ENCODE peak calls at places on chromosome 16, in four cellular contexts. J, X, Z and N are unnamed samples. For H3K9me3, the result is how much of the 10 kb centered on the place peaks cover.

GRCh38 chr16:27248036-27248435 is 20.5 kb downstream of the NSMCE1 start:
- DNase-seq in J (peak), X (no peak), Z (no peak), N (no peak)

GRCh38 chr16:59324462-59324861 is 590.3 kb upstream of the GOT2 start:
- DNase-seq in J (peak), X (no peak), Z (no peak), N (no peak)

GRCh38 chr16:12239226-12239625 is 262.7 kb downstream of the SNX29 start:
- DNase-seq in J (no peak), X (no peak), Z (no peak), N (no peak)

GRCh38 chr16:12485425-12485824 is 318.3 kb downstream of the CPPED1 start:
- DNase-seq in J (no peak), X (no peak), Z (no peak), N (no peak)

GRCh38 chr16:57600048-57600835 is 28.2 kb upstream of the ADGRG1 start:
- DNase-seq in J (peak), X (peak), Z (peak), N (peak)

GRCh38 chr16:66979011-66979717 is 9.2 kb upstream of the CES4A start:
- DNase-seq in J (no peak), X (no peak), Z (no peak), N (peak)

GRCh38 chr16:65510241-65510640 is 388.4 kb upstream of the CDH11 start:
- DNase-seq in J (no peak), X (no peak), Z (no peak), N (no peak)

GRCh38 chr16:68319185-68319908 is 8.5 kb downstream of the PRMT7 start:
- DNase-seq in J (no peak), X (no peak), Z (no peak), N (no peak)

GRCh38 chr16:60463986-60464385 is 1572.3 kb downstream of the CDH8 start:
- DNase-seq in J (no peak), X (no peak), Z (no peak), N (no peak)

GRCh38 chr16:20849587-20850390 is 43.5 kb downstream of the REXO5 start:
- DNase-seq in J (peak), X (peak), Z (peak), N (peak)

GRCh38 chr16:11658896-11659708 is 9.2 kb upstream of the SNN start:
- DNase-seq in J (no peak), X (no peak), Z (no peak), N (no peak)

GRCh38 chr16:67704110-67704509 is 15.0 kb downstream of the GFOD2 start:
- DNase-seq in J (no peak), X (no peak), Z (no peak), N (no peak)

GRCh38 chr16:48139517-48139916 is 16.3 kb downstream of the ABCC12 start:
- DNase-seq in J (no peak), X (no peak), Z (no peak), N (no peak)

GRCh38 chr16:11682655-11683096 is 14.4 kb downstream of the SNN start:
- DNase-seq in J (no peak), X (no peak), Z (no peak), N (no peak)

GRCh38 chr16:15498427-15499175 is 64.2 kb downstream of the BMERB1 start:
- DNase-seq in J (no peak), X (no peak), Z (no peak), N (no peak)

GRCh38 chr16:67770371-67770991 is 35.9 kb downstream of the RANBP10 start:
- DNase-seq in J (peak), X (no peak), Z (no peak), N (no peak)

GRCh38 chr16:15509051-15509592 is 74.7 kb downstream of the BMERB1 start:
- DNase-seq in J (no peak), X (no peak), Z (no peak), N (no peak)

DNA sequence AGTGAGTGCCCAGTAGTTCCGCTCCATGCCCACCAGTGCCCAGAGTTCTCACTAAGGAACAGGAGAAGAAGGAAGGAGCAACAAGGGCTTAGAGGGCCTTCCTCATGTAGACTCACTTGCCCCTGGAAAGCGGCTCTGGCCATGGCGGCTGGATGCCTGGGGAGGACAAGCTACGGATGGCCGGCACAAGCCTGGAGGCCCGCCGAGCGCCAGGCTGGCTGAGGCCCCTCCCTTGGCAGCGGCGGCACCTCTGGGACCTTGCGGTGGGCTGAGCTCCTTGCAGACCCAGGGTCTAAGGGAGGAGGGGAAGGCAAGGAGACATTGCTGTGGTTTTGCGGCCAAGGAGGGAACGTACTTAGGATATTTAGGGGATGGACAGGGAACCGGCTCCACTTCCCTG is 160.1 kb downstream of the SALL1 start:
- DNase-seq in J (no peak), X (no peak), Z (no peak), N (no peak)
- H3K27ac ChIP-seq in J (no peak), X (no peak), Z (no peak), N (no peak)

GRCh38 chr16:3311496-3311895 is 6.2 kb downstream of the ZNF75A start:
- DNase-seq in J (no peak), X (no peak), Z (no peak), N (no peak)
- H3K9me3 ChIP-seq in J (under half), X (under half), Z (under half), N (under half)

DNA sequence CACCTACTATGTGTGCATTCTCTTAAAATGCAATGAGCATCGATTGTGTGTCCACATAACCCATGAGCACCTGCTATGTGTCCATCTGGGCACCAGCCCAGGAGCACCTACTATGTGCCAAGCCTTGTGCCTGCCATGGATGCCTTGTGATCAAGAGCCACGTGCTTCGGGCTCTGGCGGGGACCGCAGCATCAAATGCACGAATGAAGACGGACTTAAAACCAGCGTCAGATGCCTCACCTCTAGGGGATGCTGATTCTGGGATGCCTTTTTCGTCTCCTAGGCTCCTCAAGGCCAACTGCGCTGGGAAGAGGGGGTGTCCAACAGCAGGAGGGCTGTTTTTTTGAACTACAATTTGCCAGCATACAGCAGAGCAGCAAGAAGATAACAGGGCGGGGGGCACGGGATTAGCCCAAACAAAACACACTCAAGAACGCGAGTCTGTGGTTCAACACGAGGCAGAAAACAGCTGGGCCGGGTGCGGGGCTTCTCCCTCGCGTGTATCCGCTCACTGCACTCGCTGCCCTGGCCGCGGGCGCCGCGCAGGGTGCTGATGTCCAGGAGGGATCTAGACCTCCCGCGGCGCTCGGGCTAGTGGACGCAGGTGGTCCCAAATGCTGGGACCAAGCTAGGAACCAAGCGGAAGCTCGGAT is 1.2 kb upstream of the GLIS2 start:
- DNase-seq in J (peak), X (no peak), Z (peak), N (no peak)
- H3K27ac ChIP-seq in J (peak), X (peak), Z (no peak), N (peak)

GRCh38 chr16:3292604-3293003 is 9.3 kb downstream of the ZNF263 start:
- DNase-seq in J (no peak), X (no peak), Z (no peak), N (no peak)
- H3K9me3 ChIP-seq in J (under half), X (under half), Z (half or more), N (under half)

GRCh38 chr16:88339926-88340754 is 42.6 kb upstream of the ZNF469 start:
- DNase-seq in J (no peak), X (no peak), Z (no peak), N (no peak)

GRCh38 chr16:88342491-88342890 is 40.3 kb upstream of the ZNF469 start:
- DNase-seq in J (no peak), X (no peak), Z (no peak), N (no peak)

GRCh38 chr16:88343276-88343791 is 39.4 kb upstream of the ZNF469 start:
- DNase-seq in J (no peak), X (no peak), Z (no peak), N (no peak)

GRCh38 chr16:88340755-88341150 is 42.0 kb upstream of the ZNF469 start:
- DNase-seq in J (no peak), X (no peak), Z (no peak), N (no peak)

DNA sequence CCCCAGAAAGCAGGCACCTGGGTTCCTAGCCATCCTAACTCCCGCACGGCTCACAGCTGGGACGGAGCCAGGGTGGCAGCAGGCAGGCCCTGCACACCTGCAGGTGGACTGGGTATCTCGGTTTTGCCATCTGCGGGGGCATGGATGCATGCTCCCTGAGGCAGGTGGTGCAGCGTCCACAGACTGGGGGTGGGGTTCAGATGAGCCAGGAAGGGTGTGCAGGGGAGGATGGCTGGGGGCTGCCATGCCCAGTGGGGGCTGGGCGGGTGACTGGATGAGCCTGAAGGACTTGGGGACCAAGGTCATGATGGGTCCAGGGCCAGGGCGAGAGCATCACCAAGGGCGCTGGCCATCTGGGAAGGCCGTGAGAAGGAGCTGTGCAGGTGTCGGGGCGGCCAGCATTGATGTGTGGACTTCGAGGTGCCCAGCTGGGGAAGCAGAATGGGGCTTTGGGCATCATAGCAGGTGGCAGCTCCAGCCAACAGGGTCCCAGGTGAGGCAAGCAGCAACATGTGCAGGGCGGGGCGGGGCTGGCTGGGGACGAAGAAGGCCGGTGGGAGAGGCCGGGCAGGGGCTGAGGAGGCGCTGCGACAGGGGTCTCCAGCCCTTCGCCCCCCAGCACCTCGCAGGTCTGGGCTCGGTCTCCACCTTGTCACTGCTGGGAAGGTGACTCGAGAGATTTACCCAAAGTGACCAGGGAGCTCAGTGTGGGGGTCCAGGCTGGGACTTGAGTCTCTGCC is 41.0 kb upstream of the ZNF469 start:
- DNase-seq in J (no peak), X (no peak), Z (no peak), N (no peak)
- H3K27ac ChIP-seq in J (no peak), X (no peak), Z (no peak), N (no peak)

GRCh38 chr16:25413133-25413532 is 155.5 kb upstream of the ZKSCAN2 start:
- DNase-seq in J (no peak), X (no peak), Z (no peak), N (no peak)

GRCh38 chr16:25413962-25414361 is 156.3 kb upstream of the ZKSCAN2 start:
- DNase-seq in J (no peak), X (no peak), Z (no peak), N (no peak)

GRCh38 chr16:25419123-25419522 is 161.5 kb upstream of the ZKSCAN2 start:
- DNase-seq in J (no peak), X (no peak), Z (no peak), N (no peak)

GRCh38 chr16:25419681-25420080 is 162.0 kb upstream of the ZKSCAN2 start:
- DNase-seq in J (no peak), X (no peak), Z (no peak), N (no peak)

DNA sequence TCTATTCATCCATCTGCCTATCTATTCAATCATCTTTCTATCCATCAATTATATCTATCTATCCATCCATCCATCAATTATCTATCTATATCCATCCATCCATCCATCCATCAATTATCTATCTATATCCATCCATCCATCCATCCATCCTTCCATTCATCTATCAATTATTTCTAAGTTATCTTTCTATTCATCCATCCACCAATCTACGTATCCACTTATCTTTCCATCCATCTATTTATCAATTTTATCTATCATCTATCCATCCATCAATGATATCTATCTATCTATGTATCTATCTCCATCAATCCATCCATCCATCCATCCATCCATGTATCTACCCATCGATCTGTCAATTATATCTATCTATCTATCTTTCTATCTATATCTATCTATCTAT is 158.4 kb upstream of the ZKSCAN2 start:
- DNase-seq in J (no peak), X (no peak), Z (no peak), N (no peak)
- H3K9me3 ChIP-seq in J (under half), X (under half), Z (under half), N (under half)

GRCh38 chr16:81729451-81729850 is 49.6 kb upstream of the PLCG2 start:
- DNase-seq in J (no peak), X (no peak), Z (no peak), N (no peak)
- H3K27ac ChIP-seq in J (no peak), X (no peak), Z (no peak), N (no peak)

GRCh38 chr16:31764103-31764502 is 109.5 kb upstream of the ZNF267 start:
- DNase-seq in J (no peak), X (no peak), Z (no peak), N (no peak)

GRCh38 chr16:31767267-31767666 is 106.3 kb upstream of the ZNF267 start:
- DNase-seq in J (no peak), X (no peak), Z (no peak), N (no peak)
- H3K9me3 ChIP-seq in J (under half), X (under half), Z (half or more), N (under half)

GRCh38 chr16:86467490-86467889 is 42.8 kb upstream of the FOXF1 start:
- DNase-seq in J (no peak), X (no peak), Z (no peak), N (no peak)
- H3K27ac ChIP-seq in J (no peak), X (no peak), Z (no peak), N (no peak)

GRCh38 chr16:31363721-31364120 is 8.7 kb downstream of the ITGAX start:
- DNase-seq in J (no peak), X (no peak), Z (no peak), N (no peak)
- H3K9me3 ChIP-seq in J (under half), X (under half), Z (under half), N (under half)